ENCODE peak calls at places on chromosomes 2 and 18, in ten cellular contexts. One of them, this sample, is unnamed.

GRCh38 chr18:22932885-22933205 is 283 bp upstream of the RBBP8 start:
- DNase-seq in HCT116: no peak
- DNase-seq in caudate nucleus: no peak
- DNase-seq in thyroid gland: no peak
- DNase-seq in IMR-90: no peak
- DNase-seq in left lobe of liver: no peak
- DNase-seq in osteoblast: peak
- DNase-seq in CD4-positive, alpha-beta memory T cell: no peak
- DNase-seq in NCI-H510A: no peak
- DNase-seq in T-helper 1 cell: no peak
- DNase-seq in this sample: no peak

GRCh38 chr2:111954602-111955332 is 56.4 kb downstream of the MERTK start:
- DNase-seq in HCT116: no peak
- DNase-seq in caudate nucleus: no peak
- DNase-seq in thyroid gland: no peak
- DNase-seq in IMR-90: no peak
- DNase-seq in left lobe of liver: no peak
- DNase-seq in osteoblast: no peak
- DNase-seq in CD4-positive, alpha-beta memory T cell: no peak
- DNase-seq in NCI-H510A: no peak
- DNase-seq in T-helper 1 cell: no peak
- DNase-seq in this sample: no peak

GRCh38 chr2:200795044-200795443 is 16.7 kb upstream of the BZW1 start:
- DNase-seq in HCT116: no peak
- DNase-seq in caudate nucleus: no peak
- DNase-seq in thyroid gland: no peak
- DNase-seq in IMR-90: no peak
- DNase-seq in left lobe of liver: peak
- DNase-seq in osteoblast: peak
- DNase-seq in CD4-positive, alpha-beta memory T cell: no peak
- DNase-seq in NCI-H510A: no peak
- DNase-seq in T-helper 1 cell: no peak
- DNase-seq in this sample: no peak

GRCh38 chr2:28590496-28591301 is 94.8 kb downstream of the PLB1 start:
- DNase-seq in HCT116: no peak
- DNase-seq in caudate nucleus: no peak
- DNase-seq in thyroid gland: no peak
- DNase-seq in IMR-90: no peak
- DNase-seq in left lobe of liver: no peak
- DNase-seq in osteoblast: no peak
- DNase-seq in CD4-positive, alpha-beta memory T cell: no peak
- DNase-seq in NCI-H510A: no peak
- DNase-seq in T-helper 1 cell: no peak
- DNase-seq in this sample: no peak

GRCh38 chr18:67766930-67767329 is 250.4 kb upstream of the DSEL start:
- DNase-seq in HCT116: no peak
- DNase-seq in caudate nucleus: no peak
- DNase-seq in thyroid gland: no peak
- DNase-seq in IMR-90: peak
- DNase-seq in left lobe of liver: no peak
- DNase-seq in osteoblast: no peak
- DNase-seq in CD4-positive, alpha-beta memory T cell: no peak
- DNase-seq in NCI-H510A: no peak
- DNase-seq in T-helper 1 cell: no peak
- DNase-seq in this sample: no peak

GRCh38 chr2:1854747-1855146 is 110.4 kb upstream of the PXDN start:
- DNase-seq in HCT116: no peak
- DNase-seq in caudate nucleus: peak
- DNase-seq in thyroid gland: peak
- DNase-seq in IMR-90: peak
- DNase-seq in left lobe of liver: no peak
- DNase-seq in osteoblast: peak
- DNase-seq in CD4-positive, alpha-beta memory T cell: no peak
- DNase-seq in NCI-H510A: peak
- DNase-seq in T-helper 1 cell: no peak
- DNase-seq in this sample: peak

GRCh38 chr2:23435250-23436035 is 50.5 kb downstream of the KLHL29 start:
- DNase-seq in HCT116: no peak
- DNase-seq in caudate nucleus: no peak
- DNase-seq in thyroid gland: no peak
- DNase-seq in IMR-90: no peak
- DNase-seq in left lobe of liver: peak
- DNase-seq in osteoblast: no peak
- DNase-seq in CD4-positive, alpha-beta memory T cell: no peak
- DNase-seq in NCI-H510A: no peak
- DNase-seq in T-helper 1 cell: no peak
- DNase-seq in this sample: no peak

GRCh38 chr2:45067859-45068642 is 58.8 kb upstream of the SIX2 start:
- DNase-seq in HCT116: no peak
- DNase-seq in caudate nucleus: no peak
- DNase-seq in thyroid gland: peak
- DNase-seq in IMR-90: no peak
- DNase-seq in left lobe of liver: no peak
- DNase-seq in osteoblast: no peak
- DNase-seq in CD4-positive, alpha-beta memory T cell: no peak
- DNase-seq in NCI-H510A: no peak
- DNase-seq in T-helper 1 cell: no peak
- DNase-seq in this sample: no peak

GRCh38 chr2:110886806-110887573 is 154.6 kb downstream of the ACOXL start:
- DNase-seq in HCT116: no peak
- DNase-seq in caudate nucleus: no peak
- DNase-seq in thyroid gland: no peak
- DNase-seq in IMR-90: no peak
- DNase-seq in left lobe of liver: no peak
- DNase-seq in osteoblast: no peak
- DNase-seq in CD4-positive, alpha-beta memory T cell: no peak
- DNase-seq in NCI-H510A: no peak
- DNase-seq in T-helper 1 cell: no peak
- DNase-seq in this sample: no peak

GRCh38 chr18:77299706-77300105 is 50.1 kb downstream of the GALR1 start:
- DNase-seq in HCT116: no peak
- DNase-seq in caudate nucleus: no peak
- DNase-seq in thyroid gland: no peak
- DNase-seq in IMR-90: no peak
- DNase-seq in left lobe of liver: no peak
- DNase-seq in osteoblast: peak
- DNase-seq in CD4-positive, alpha-beta memory T cell: no peak
- DNase-seq in NCI-H510A: no peak
- DNase-seq in T-helper 1 cell: no peak
- DNase-seq in this sample: no peak

GRCh38 chr2:174344716-174345472 is 10.1 kb downstream of the SP9 start:
- DNase-seq in HCT116: peak
- DNase-seq in caudate nucleus: no peak
- DNase-seq in thyroid gland: no peak
- DNase-seq in IMR-90: peak
- DNase-seq in left lobe of liver: no peak
- DNase-seq in osteoblast: peak
- DNase-seq in CD4-positive, alpha-beta memory T cell: peak
- DNase-seq in NCI-H510A: no peak
- DNase-seq in T-helper 1 cell: no peak
- DNase-seq in this sample: peak

GRCh38 chr2:173414823-173415322 is 60.2 kb downstream of the CDCA7 start:
- DNase-seq in HCT116: no peak
- DNase-seq in caudate nucleus: no peak
- DNase-seq in thyroid gland: no peak
- DNase-seq in IMR-90: peak
- DNase-seq in left lobe of liver: no peak
- DNase-seq in osteoblast: no peak
- DNase-seq in CD4-positive, alpha-beta memory T cell: no peak
- DNase-seq in NCI-H510A: no peak
- DNase-seq in T-helper 1 cell: no peak
- DNase-seq in this sample: peak

GRCh38 chr18:10006261-10006903 is 92.6 kb downstream of the VAPA start:
- DNase-seq in HCT116: no peak
- DNase-seq in caudate nucleus: no peak
- DNase-seq in thyroid gland: no peak
- DNase-seq in IMR-90: peak
- DNase-seq in left lobe of liver: peak
- DNase-seq in osteoblast: peak
- DNase-seq in CD4-positive, alpha-beta memory T cell: no peak
- DNase-seq in NCI-H510A: no peak
- DNase-seq in T-helper 1 cell: no peak
- DNase-seq in this sample: no peak

GRCh38 chr2:8303322-8303832 is 378.5 kb upstream of the ID2 start:
- DNase-seq in HCT116: no peak
- DNase-seq in caudate nucleus: no peak
- DNase-seq in thyroid gland: peak
- DNase-seq in IMR-90: no peak
- DNase-seq in left lobe of liver: peak
- DNase-seq in osteoblast: no peak
- DNase-seq in CD4-positive, alpha-beta memory T cell: peak
- DNase-seq in NCI-H510A: no peak
- DNase-seq in T-helper 1 cell: peak
- DNase-seq in this sample: no peak

GRCh38 chr18:22691988-22692710 is 241.0 kb upstream of the RBBP8 start:
- DNase-seq in HCT116: no peak
- DNase-seq in caudate nucleus: no peak
- DNase-seq in thyroid gland: no peak
- DNase-seq in IMR-90: peak
- DNase-seq in left lobe of liver: no peak
- DNase-seq in osteoblast: peak
- DNase-seq in CD4-positive, alpha-beta memory T cell: no peak
- DNase-seq in NCI-H510A: no peak
- DNase-seq in T-helper 1 cell: no peak
- DNase-seq in this sample: peak

GRCh38 chr2:217794133-217794986 is 208.4 kb downstream of the TNS1 start:
- DNase-seq in HCT116: no peak
- DNase-seq in caudate nucleus: no peak
- DNase-seq in thyroid gland: no peak
- DNase-seq in IMR-90: no peak
- DNase-seq in left lobe of liver: peak
- DNase-seq in osteoblast: no peak
- DNase-seq in CD4-positive, alpha-beta memory T cell: no peak
- DNase-seq in NCI-H510A: no peak
- DNase-seq in T-helper 1 cell: no peak
- DNase-seq in this sample: no peak

GRCh38 chr2:240205348-240205747 is 64.9 kb upstream of the OTOS start:
- DNase-seq in HCT116: no peak
- DNase-seq in caudate nucleus: no peak
- DNase-seq in thyroid gland: no peak
- DNase-seq in IMR-90: peak
- DNase-seq in left lobe of liver: no peak
- DNase-seq in osteoblast: peak
- DNase-seq in CD4-positive, alpha-beta memory T cell: no peak
- DNase-seq in NCI-H510A: no peak
- DNase-seq in T-helper 1 cell: no peak
- DNase-seq in this sample: peak

GRCh38 chr2:26631401-26631800 is 9.8 kb downstream of the CIB4 start:
- DNase-seq in HCT116: no peak
- DNase-seq in caudate nucleus: no peak
- DNase-seq in thyroid gland: peak
- DNase-seq in IMR-90: no peak
- DNase-seq in left lobe of liver: no peak
- DNase-seq in osteoblast: no peak
- DNase-seq in CD4-positive, alpha-beta memory T cell: no peak
- DNase-seq in NCI-H510A: no peak
- DNase-seq in T-helper 1 cell: no peak
- DNase-seq in this sample: no peak

GRCh38 chr2:195613922-195614321 is 43.1 kb upstream of the SLC39A10 start:
- DNase-seq in HCT116: no peak
- DNase-seq in caudate nucleus: no peak
- DNase-seq in thyroid gland: no peak
- DNase-seq in IMR-90: peak
- DNase-seq in left lobe of liver: no peak
- DNase-seq in osteoblast: no peak
- DNase-seq in CD4-positive, alpha-beta memory T cell: no peak
- DNase-seq in NCI-H510A: no peak
- DNase-seq in T-helper 1 cell: no peak
- DNase-seq in this sample: peak

GRCh38 chr2:136424112-136424511 is 306.2 kb upstream of the CXCR4 start:
- DNase-seq in HCT116: no peak
- DNase-seq in caudate nucleus: no peak
- DNase-seq in thyroid gland: no peak
- DNase-seq in IMR-90: no peak
- DNase-seq in left lobe of liver: no peak
- DNase-seq in osteoblast: no peak
- DNase-seq in CD4-positive, alpha-beta memory T cell: peak
- DNase-seq in NCI-H510A: no peak
- DNase-seq in T-helper 1 cell: no peak
- DNase-seq in this sample: no peak